ENCODE peak calls at places on chromosomes 2 and 18, in six cellular contexts. A is GM12878, B is HepG2, C is H1, Z is K562, X is NT2/D1. K is an unnamed sample.

GRCh38 chr2:24233321-24233720 is 58.5 kb downstream of the FAM228A start:
- DNase-seq in A (no peak), B (no peak), C (no peak), Z (no peak), X (no peak), K (no peak)

GRCh38 chr18:59484796-59485328 is 125.8 kb upstream of the LMAN1 start:
- DNase-seq in A (no peak), B (no peak), C (no peak), Z (no peak), X (no peak), K (no peak)

GRCh38 chr18:3058328-3059191 is 45.6 kb upstream of the LPIN2 start:
- DNase-seq in A (no peak), B (peak), C (no peak), Z (no peak), X (no peak), K (no peak)

GRCh38 chr2:118084483-118085089 is 3.7 kb upstream of the INSIG2 start:
- DNase-seq in A (no peak), B (peak), C (no peak), Z (no peak), X (no peak), K (no peak)

GRCh38 chr2:234243871-234244565 is 193.5 kb downstream of the SPP2 start:
- DNase-seq in A (no peak), B (no peak), C (no peak), Z (no peak), X (no peak), K (no peak)

GRCh38 chr2:57890462-57890861 is 156.1 kb upstream of the VRK2 start:
- DNase-seq in A (no peak), B (no peak), C (no peak), Z (no peak), X (no peak), K (no peak)

GRCh38 chr2:78476619-78477229 is 548.8 kb upstream of the REG3G start:
- DNase-seq in A (no peak), B (no peak), C (no peak), Z (no peak), X (no peak), K (no peak)

GRCh38 chr18:75489493-75490190 is 62.1 kb upstream of the SMIM21 start:
- DNase-seq in A (no peak), B (peak), C (no peak), Z (no peak), X (no peak), K (peak)

GRCh38 chr2:226652388-226652787 is 147.2 kb downstream of the IRS1 start:
- DNase-seq in A (no peak), B (no peak), C (no peak), Z (no peak), X (no peak), K (peak)

GRCh38 chr2:153871231-153872221 is at the start of gene GALNT13:
- DNase-seq in A (no peak), B (peak), C (peak), Z (no peak), X (peak), K (no peak)

GRCh38 chr2:238915196-238915595 is 67.3 kb downstream of the TWIST2 start:
- DNase-seq in A (no peak), B (no peak), C (no peak), Z (no peak), X (no peak), K (no peak)
- TF ChIP-seq ZNF274 in A (no peak), B (no peak), C (no peak), Z (no peak), X (no peak), K (no peak)

DNA sequence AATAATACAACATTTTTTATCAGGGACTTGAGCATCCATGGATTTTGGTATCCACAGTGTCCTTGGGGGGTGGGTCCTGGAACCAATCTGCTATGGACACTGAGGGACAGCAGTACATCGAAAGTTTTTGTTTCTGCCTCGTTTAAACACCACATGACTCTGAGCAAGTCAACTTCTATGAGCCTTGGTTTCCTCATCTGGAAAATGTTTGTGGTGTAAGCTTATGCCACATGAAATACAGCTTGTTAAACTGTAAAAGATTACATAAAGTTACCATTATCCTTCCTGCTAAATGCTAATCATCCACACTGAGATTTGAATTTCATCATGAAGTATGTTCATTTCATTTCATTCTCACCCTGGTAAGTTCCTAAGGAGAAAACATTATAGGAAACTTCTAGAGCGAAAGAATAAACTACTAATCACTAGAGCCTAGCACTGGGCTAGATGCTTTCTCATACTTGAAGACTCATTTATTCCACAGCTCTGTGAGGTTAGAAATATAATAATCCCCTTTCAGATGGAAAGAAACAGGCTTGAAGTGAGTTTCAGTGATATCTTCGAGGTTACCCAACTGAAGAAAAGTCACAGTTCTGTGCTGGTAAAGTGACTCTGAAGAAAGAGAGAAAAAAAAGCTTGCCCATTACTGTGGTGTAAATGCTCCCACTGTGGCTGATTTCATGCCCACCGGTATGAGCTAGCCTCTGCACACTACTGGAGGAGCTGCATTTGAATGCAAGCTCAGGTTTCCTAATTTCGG is 29.2 kb downstream of the MCFD2 start:
- DNase-seq in A (no peak), B (no peak), C (no peak), Z (no peak), X (no peak), K (no peak)
- TF ChIP-seq ZNF274 in A (no peak), B (no peak), C (no peak), Z (no peak), X (no peak), K (no peak)

GRCh38 chr2:67451086-67451832 is 54.1 kb downstream of the ETAA1 start:
- DNase-seq in A (no peak), B (peak), C (no peak), Z (no peak), X (no peak), K (no peak)
- TF ChIP-seq ZNF274 in A (no peak), B (no peak), C (no peak), Z (no peak), X (no peak), K (no peak)

GRCh38 chr2:218392459-218392858 is 7.2 kb upstream of the CTDSP1 start:
- DNase-seq in A (no peak), B (no peak), C (no peak), Z (no peak), X (no peak), K (no peak)
- TF ChIP-seq ZNF274 in A (no peak), B (no peak), C (no peak), Z (no peak), X (no peak), K (no peak)

GRCh38 chr2:28952806-28953190 is 28.3 kb upstream of the TOGARAM2 start:
- DNase-seq in A (no peak), B (no peak), C (no peak), Z (no peak), X (no peak), K (no peak)
- TF ChIP-seq ZNF274 in A (no peak), B (no peak), C (no peak), Z (no peak), X (no peak), K (no peak)

GRCh38 chr2:222568866-222569265 is 87.0 kb downstream of the FARSB start:
- DNase-seq in A (no peak), B (no peak), C (no peak), Z (no peak), X (no peak), K (no peak)
- TF ChIP-seq ZNF274 in A (no peak), B (no peak), C (no peak), Z (no peak), X (no peak), K (no peak)

GRCh38 chr2:111904726-111905476 is 6.5 kb downstream of the MERTK start:
- DNase-seq in A (no peak), B (no peak), C (no peak), Z (peak), X (no peak), K (no peak)

GRCh38 chr2:111903516-111903915 is 5.1 kb downstream of the MERTK start:
- DNase-seq in A (no peak), B (no peak), C (no peak), Z (peak), X (no peak), K (no peak)

GRCh38 chr2:111903930-111904439 is 5.6 kb downstream of the MERTK start:
- DNase-seq in A (no peak), B (no peak), C (no peak), Z (peak), X (no peak), K (no peak)

GRCh38 chr2:111908578-111908977 is 10.2 kb downstream of the MERTK start:
- DNase-seq in A (no peak), B (no peak), C (no peak), Z (no peak), X (no peak), K (no peak)

GRCh38 chr2:111905990-111906735 is 7.8 kb downstream of the MERTK start:
- DNase-seq in A (peak), B (no peak), C (no peak), Z (peak), X (peak), K (no peak)
- TF ChIP-seq ZNF274 in A (no peak), B (no peak), C (no peak), Z (no peak), X (no peak), K (no peak)

K was measured in HCT116.